ENCODE peak calls at places on chromosome 5, in four cellular contexts. One of them, this sample, is unnamed.

GRCh38 chr5:144084971-144085370 is 85.5 kb downstream of the YIPF5 start:
- DNase-seq in mesendoderm: no peak
- DNase-seq in H1: no peak
- DNase-seq in H9: no peak
- DNase-seq in this sample: peak

GRCh38 chr5:10987881-10988504 is 227.0 kb upstream of the DAP start:
- DNase-seq in mesendoderm: peak
- DNase-seq in H1: peak
- DNase-seq in H9: peak
- DNase-seq in this sample: no peak

GRCh38 chr5:82784521-82784920 is 292.7 kb downstream of the TMEM167A start:
- DNase-seq in mesendoderm: no peak
- DNase-seq in H1: no peak
- DNase-seq in H9: no peak
- DNase-seq in this sample: no peak

GRCh38 chr5:150051657-150052195 is 34.6 kb downstream of the CSF1R start:
- DNase-seq in mesendoderm: no peak
- DNase-seq in H1: no peak
- DNase-seq in H9: no peak
- DNase-seq in this sample: no peak

GRCh38 chr5:170886210-170886894 is 24.5 kb downstream of the RANBP17 start:
- DNase-seq in mesendoderm: no peak
- DNase-seq in H1: no peak
- DNase-seq in H9: no peak
- DNase-seq in this sample: no peak

GRCh38 chr5:107671742-107672211 is 1.0 kb upstream of the EFNA5 start:
- DNase-seq in mesendoderm: peak
- DNase-seq in H1: peak
- DNase-seq in H9: peak
- DNase-seq in this sample: peak

GRCh38 chr5:135950611-135951010 is 4.2 kb downstream of the LECT2 start:
- DNase-seq in mesendoderm: no peak
- DNase-seq in H1: no peak
- DNase-seq in H9: no peak
- DNase-seq in this sample: peak

GRCh38 chr5:74679968-74680367 is 5.1 kb upstream of the HEXB start:
- DNase-seq in mesendoderm: no peak
- DNase-seq in H1: no peak
- DNase-seq in H9: no peak
- DNase-seq in this sample: peak

GRCh38 chr5:150311015-150311692 is 8.4 kb upstream of the ARSI start:
- DNase-seq in mesendoderm: peak
- DNase-seq in H1: no peak
- DNase-seq in H9: no peak
- DNase-seq in this sample: no peak

GRCh38 chr5:156178117-156178516 is 148.8 kb upstream of the SGCD start:
- DNase-seq in mesendoderm: no peak
- DNase-seq in H1: no peak
- DNase-seq in H9: no peak
- DNase-seq in this sample: peak

GRCh38 chr5:132207783-132208182 is 19.9 kb downstream of the P4HA2 start:
- DNase-seq in mesendoderm: peak
- DNase-seq in H1: no peak
- DNase-seq in H9: no peak
- DNase-seq in this sample: no peak

GRCh38 chr5:36090033-36090432 is 23.4 kb upstream of the UGT3A2 start:
- DNase-seq in mesendoderm: peak
- DNase-seq in H1: peak
- DNase-seq in H9: peak
- DNase-seq in this sample: peak

GRCh38 chr5:78288246-78288645 is 6.3 kb downstream of the AP3B1 start:
- DNase-seq in mesendoderm: no peak
- DNase-seq in H1: no peak
- DNase-seq in H9: no peak
- DNase-seq in this sample: peak

GRCh38 chr5:78294250-78295034 is at the start of gene AP3B1:
- DNase-seq in mesendoderm: peak
- DNase-seq in H1: peak
- DNase-seq in H9: peak
- DNase-seq in this sample: peak

GRCh38 chr5:78295035-78295961 is 800 bp upstream of the AP3B1 start:
- DNase-seq in mesendoderm: peak
- DNase-seq in H1: peak
- DNase-seq in H9: peak
- DNase-seq in this sample: no peak

GRCh38 chr5:78293856-78294249 is 645 bp downstream of the AP3B1 start:
- DNase-seq in mesendoderm: peak
- DNase-seq in H1: no peak
- DNase-seq in H9: no peak
- DNase-seq in this sample: no peak

GRCh38 chr5:78291687-78292086 is 2.8 kb downstream of the AP3B1 start:
- DNase-seq in mesendoderm: no peak
- DNase-seq in H1: no peak
- DNase-seq in H9: no peak
- DNase-seq in this sample: no peak
- H4K5ac ChIP-seq in mesendoderm: no peak
- H4K5ac ChIP-seq in H1: no peak
- H4K5ac ChIP-seq in H9: no peak
- H4K5ac ChIP-seq in this sample: no peak

DNA sequence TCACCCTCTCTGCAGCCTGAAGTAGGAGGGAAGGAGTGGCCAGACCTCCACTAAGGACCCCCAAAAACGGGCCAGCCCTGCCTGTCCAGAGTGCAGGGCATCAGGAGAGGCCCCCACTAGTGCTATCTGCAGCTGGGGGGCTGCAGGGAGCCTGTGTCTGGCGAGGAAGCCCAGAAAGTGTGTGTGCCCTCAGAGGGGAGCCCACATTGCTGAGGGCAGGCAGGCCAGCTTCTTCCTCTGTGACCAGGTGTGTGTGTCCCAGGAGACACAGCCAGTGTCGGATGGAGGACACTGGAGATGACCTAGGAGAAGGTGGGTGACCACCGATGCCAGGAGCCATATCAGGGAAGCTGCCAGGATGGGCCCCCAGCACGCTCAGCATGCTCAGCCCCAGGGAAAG is 218.7 kb downstream of the IRX2 start:
- DNase-seq in mesendoderm: no peak
- DNase-seq in H1: no peak
- DNase-seq in H9: no peak
- DNase-seq in this sample: no peak
- H4K5ac ChIP-seq in mesendoderm: no peak
- H4K5ac ChIP-seq in H1: no peak
- H4K5ac ChIP-seq in H9: no peak
- H4K5ac ChIP-seq in this sample: no peak

DNA sequence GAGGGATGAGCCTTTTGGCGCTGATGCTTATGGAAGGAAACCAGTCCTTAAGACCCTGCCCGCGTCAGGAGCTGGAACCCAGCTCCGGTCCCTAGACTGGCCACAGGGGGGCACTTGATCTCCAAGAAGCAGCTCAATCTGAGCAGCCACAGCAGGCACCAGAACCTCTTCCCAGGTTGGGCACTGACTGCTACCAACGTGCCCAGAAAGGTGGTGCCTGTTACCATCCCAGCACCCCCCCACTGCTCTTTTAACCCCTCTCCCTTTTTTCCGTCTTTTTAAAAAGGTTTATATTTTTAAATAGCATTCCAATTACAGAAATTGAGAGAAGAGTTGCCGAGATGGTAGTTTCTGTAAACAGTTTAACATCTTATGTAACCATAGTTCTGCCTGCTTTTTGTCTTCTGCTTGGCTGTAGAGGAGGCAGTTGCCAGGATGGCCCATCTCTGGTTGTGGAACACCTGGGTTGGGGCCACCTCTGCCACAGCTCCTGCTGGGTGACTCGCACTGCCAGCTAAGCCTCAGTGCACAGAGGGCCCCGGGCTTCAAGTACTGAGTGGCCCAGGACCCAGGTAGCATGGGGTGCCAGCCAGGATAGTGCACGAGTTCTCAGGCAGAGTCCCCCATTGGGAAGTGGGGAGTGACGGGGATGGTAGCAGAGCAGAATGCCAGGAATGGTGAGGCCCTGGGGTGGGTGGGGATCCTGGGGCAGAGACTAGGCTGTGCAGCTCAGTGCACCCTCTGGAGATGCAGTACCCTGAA is 62.8 kb downstream of the PFDN1 start:
- DNase-seq in mesendoderm: peak
- DNase-seq in H1: peak
- DNase-seq in H9: peak
- DNase-seq in this sample: peak
- H4K5ac ChIP-seq in mesendoderm: no peak
- H4K5ac ChIP-seq in H1: no peak
- H4K5ac ChIP-seq in H9: no peak
- H4K5ac ChIP-seq in this sample: no peak

DNA sequence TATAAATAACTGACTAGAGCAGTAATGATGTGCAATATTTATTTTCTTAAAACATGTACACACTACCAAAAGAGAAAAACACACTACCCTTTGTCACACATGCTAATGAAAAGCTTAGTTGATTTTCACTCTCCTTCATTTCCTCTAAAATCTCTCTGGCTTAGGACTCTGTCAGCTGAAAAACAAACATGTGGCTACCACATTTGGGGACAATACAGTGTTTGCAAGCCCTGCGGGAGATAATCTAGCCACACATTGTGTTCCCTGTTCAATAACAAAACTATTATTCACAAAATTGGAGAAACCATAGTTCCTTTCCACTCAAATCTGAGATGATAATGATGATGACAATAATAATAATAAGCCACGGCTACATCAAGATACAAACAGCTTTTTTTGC is 3.5 kb upstream of the LOX start:
- DNase-seq in mesendoderm: no peak
- DNase-seq in H1: no peak
- DNase-seq in H9: no peak
- DNase-seq in this sample: no peak
- H4K5ac ChIP-seq in mesendoderm: no peak
- H4K5ac ChIP-seq in H1: no peak
- H4K5ac ChIP-seq in H9: no peak
- H4K5ac ChIP-seq in this sample: no peak

GRCh38 chr5:44336708-44337107 is 52.5 kb downstream of the FGF10 start:
- DNase-seq in mesendoderm: no peak
- DNase-seq in H1: no peak
- DNase-seq in H9: no peak
- DNase-seq in this sample: no peak
- H4K5ac ChIP-seq in mesendoderm: no peak
- H4K5ac ChIP-seq in H1: no peak
- H4K5ac ChIP-seq in H9: no peak
- H4K5ac ChIP-seq in this sample: no peak

GRCh38 chr5:85268194-85268593 is 883.5 kb upstream of the EDIL3 start:
- DNase-seq in mesendoderm: no peak
- DNase-seq in H1: no peak
- DNase-seq in H9: no peak
- DNase-seq in this sample: no peak
- H4K5ac ChIP-seq in mesendoderm: no peak
- H4K5ac ChIP-seq in H1: no peak
- H4K5ac ChIP-seq in H9: no peak
- H4K5ac ChIP-seq in this sample: no peak

GRCh38 chr5:172302047-172302710 is 18.6 kb upstream of the UBTD2 start:
- DNase-seq in mesendoderm: no peak
- DNase-seq in H1: no peak
- DNase-seq in H9: no peak
- DNase-seq in this sample: no peak

GRCh38 chr5:172303090-172303995 is 19.8 kb upstream of the UBTD2 start:
- DNase-seq in mesendoderm: peak
- DNase-seq in H1: no peak
- DNase-seq in H9: no peak
- DNase-seq in this sample: no peak

GRCh38 chr5:172299916-172300439 is 16.4 kb upstream of the UBTD2 start:
- DNase-seq in mesendoderm: no peak
- DNase-seq in H1: no peak
- DNase-seq in H9: no peak
- DNase-seq in this sample: peak

GRCh38 chr5:172305380-172305779 is 21.8 kb upstream of the UBTD2 start:
- DNase-seq in mesendoderm: no peak
- DNase-seq in H1: no peak
- DNase-seq in H9: no peak
- DNase-seq in this sample: no peak

DNA sequence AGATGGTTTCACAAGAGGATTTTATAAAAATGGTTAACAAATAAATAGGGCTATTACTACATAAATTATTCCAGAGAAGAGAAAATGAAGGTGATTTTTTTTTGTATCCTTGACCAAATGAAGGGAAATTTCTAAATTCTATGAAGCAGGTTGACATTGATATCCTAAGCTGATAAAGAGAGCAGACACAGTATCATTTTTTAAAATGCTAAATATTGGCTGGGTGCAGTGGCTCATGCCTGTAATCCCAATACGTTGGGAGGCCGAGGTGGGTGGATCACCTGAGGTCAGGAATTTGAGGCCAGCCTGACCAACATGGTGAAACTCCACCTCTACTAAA is 20.4 kb upstream of the UBTD2 start:
- DNase-seq in mesendoderm: no peak
- DNase-seq in H1: no peak
- DNase-seq in H9: no peak
- DNase-seq in this sample: no peak
- H4K5ac ChIP-seq in mesendoderm: no peak
- H4K5ac ChIP-seq in H1: no peak
- H4K5ac ChIP-seq in H9: no peak
- H4K5ac ChIP-seq in this sample: no peak

DNA sequence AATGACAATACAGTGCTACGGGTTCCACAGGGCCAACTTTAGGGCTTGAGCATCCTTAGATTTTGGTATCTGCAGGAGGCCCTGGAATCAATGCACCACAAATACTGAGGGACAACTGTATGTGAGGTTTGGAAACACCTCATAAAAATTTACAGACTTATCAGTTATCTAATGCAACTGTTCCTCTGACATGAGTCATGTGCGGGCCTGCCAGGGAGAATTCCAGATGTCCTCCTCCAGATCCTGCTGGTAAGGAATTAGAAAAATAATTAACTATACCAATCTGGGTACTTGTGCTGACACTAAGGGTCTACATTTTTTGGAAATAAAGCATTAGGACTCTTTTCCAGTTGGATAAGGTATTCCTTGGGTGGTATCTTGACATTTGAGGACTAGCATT is 333.3 kb downstream of the ARRDC3 start:
- DNase-seq in mesendoderm: no peak
- DNase-seq in H1: no peak
- DNase-seq in H9: no peak
- DNase-seq in this sample: peak
- H4K5ac ChIP-seq in mesendoderm: no peak
- H4K5ac ChIP-seq in H1: no peak
- H4K5ac ChIP-seq in H9: no peak
- H4K5ac ChIP-seq in this sample: no peak

This sample was measured in IMR-90.